ENCODE peak calls at places on chromosomes 2 and 18, in seven cellular contexts. F is H1, M is mesendoderm, B is trophoblast cell, C is mesenchymal stem cell, O is IMR-90, G is neuronal stem cell. P is an unnamed sample.

GRCh38 chr2:215422676-215423075 is 13.2 kb downstream of the FN1 start:
- DNase-seq in C (no peak), G (no peak), B (no peak), O (no peak), M (no peak), F (no peak), P (no peak)

GRCh38 chr2:149420053-149420963 is 89.9 kb downstream of the LYPD6 start:
- DNase-seq in G (no peak), F (no peak), O (no peak), C (peak; percentile 56), M (no peak), B (no peak), P (no peak)

GRCh38 chr2:101476605-101477208 is 1.8 kb upstream of the RFX8 start:
- DNase-seq in G (no peak), F (no peak), C (no peak), M (no peak), B (no peak), O (peak; percentile 24), P (no peak)

GRCh38 chr2:5673148-5673860 is 18.9 kb upstream of the SOX11 start:
- DNase-seq in O (no peak), B (no peak), C (no peak), G (no peak), M (peak; percentile 33), F (no peak), P (peak; percentile 58)

GRCh38 chr2:196404276-196404675 is 232.9 kb upstream of the STK17B start:
- DNase-seq in B (no peak), F (no peak), C (no peak), M (no peak), G (no peak), O (no peak), P (no peak)

GRCh38 chr2:205706769-205707375 is 24.6 kb downstream of the NRP2 start:
- DNase-seq in B (peak; percentile 39), G (no peak), F (no peak), M (peak; percentile 35), C (peak; percentile 97), O (peak; percentile 97), P (no peak)

GRCh38 chr18:78092901-78093300 is 843.3 kb downstream of the GALR1 start:
- DNase-seq in M (no peak), G (no peak), F (no peak), O (no peak), B (no peak), C (no peak), P (no peak)

GRCh38 chr18:9701604-9702324 is 6.3 kb upstream of the RAB31 start:
- DNase-seq in G (no peak), F (no peak), M (no peak), B (peak; percentile 38), C (no peak), O (no peak), P (no peak)

GRCh38 chr18:63452273-63452672 is 24.5 kb upstream of the SERPINB5 start:
- DNase-seq in O (no peak), M (no peak), C (no peak), F (no peak), B (no peak), G (no peak), P (no peak)

GRCh38 chr2:161165266-161165665 is 5.0 kb downstream of the TANK start:
- DNase-seq in B (peak; percentile 62), G (no peak), F (no peak), C (peak; percentile 28), O (peak; percentile 72), M (no peak), P (no peak)

GRCh38 chr18:48767090-48767670 is 183.6 kb downstream of the SMAD7 start:
- DNase-seq in M (peak; percentile 81), G (no peak), C (peak; percentile 94), B (peak; percentile 70), O (peak; percentile 45), F (no peak), P (no peak)

GRCh38 chr2:26612522-26613240 is 28.5 kb downstream of the CIB4 start:
- DNase-seq in O (no peak), C (no peak), M (no peak), B (peak; percentile 82), F (no peak), G (no peak), P (no peak)

GRCh38 chr2:206611191-206611590 is 31.1 kb upstream of the FAM237A start:
- DNase-seq in F (no peak), M (no peak), C (no peak), G (no peak), B (no peak), O (no peak), P (no peak)

GRCh38 chr2:46486441-46486840 is 7.1 kb downstream of the TMEM247 start:
- DNase-seq in O (no peak), F (no peak), M (no peak), B (no peak), C (no peak), G (no peak), P (no peak)

GRCh38 chr2:240433973-240434727 is 1.3 kb upstream of the GPC1 start:
- DNase-seq in G (no peak), M (no peak), B (peak; percentile 52), F (no peak), O (peak; percentile 98), C (peak; percentile 91), P (peak; percentile 24)

GRCh38 chr2:175175320-175175719 is 6.2 kb downstream of the ATP5MC3 start:
- DNase-seq in G (no peak), M (no peak), B (no peak), F (no peak), C (no peak), O (no peak), P (no peak)
- H4K8ac ChIP-seq in G (no peak overlapping the region), M (no peak overlapping the region), B (no peak overlapping the region), F (no peak overlapping the region), C (no peak overlapping the region), O (no peak overlapping the region), P (no peak overlapping the region)

DNA sequence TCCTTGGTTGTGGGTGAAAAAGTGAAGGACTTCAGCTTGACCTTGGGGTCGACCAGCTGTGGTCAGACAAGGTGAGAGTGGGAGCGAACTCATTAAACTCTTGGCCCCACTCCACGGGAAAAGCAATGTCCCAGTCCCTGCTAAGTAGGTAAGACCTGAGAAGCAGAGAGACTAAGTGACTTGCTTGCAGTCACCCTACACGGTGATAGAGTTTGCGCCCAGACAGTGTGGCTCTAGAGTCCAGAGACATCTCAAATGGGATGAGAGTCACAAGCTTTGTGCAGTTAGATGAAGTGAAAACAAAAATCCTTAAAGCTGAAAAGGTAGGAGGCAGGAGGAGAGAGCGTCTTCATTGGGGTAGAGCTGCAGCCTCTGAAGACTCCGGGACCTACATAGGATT is 55.9 kb upstream of the ZNF236 start:
- DNase-seq in G (no peak), M (no peak), B (no peak), O (no peak), F (no peak), C (no peak), P (no peak)
- H4K8ac ChIP-seq in G (peak overlapping the region; percentile 45), M (no peak overlapping the region), B (no peak overlapping the region), O (no peak overlapping the region), F (no peak overlapping the region), C (no peak overlapping the region), P (no peak overlapping the region)

GRCh38 chr2:170991398-170992185 is 62.5 kb downstream of the GORASP2 start:
- DNase-seq in B (no peak), M (no peak), G (no peak), F (no peak), C (no peak), O (no peak), P (no peak)

GRCh38 chr2:170984079-170984478 is 55.0 kb downstream of the GORASP2 start:
- DNase-seq in O (no peak), M (peak; percentile 69), C (no peak), G (no peak), B (peak; percentile 44), F (no peak), P (no peak)

GRCh38 chr2:170985407-170985806 is 56.4 kb downstream of the GORASP2 start:
- DNase-seq in O (no peak), B (no peak), F (no peak), G (no peak), C (no peak), M (no peak), P (no peak)

GRCh38 chr2:170986566-170987258 is 57.7 kb downstream of the GORASP2 start:
- DNase-seq in B (no peak), C (no peak), F (no peak), M (no peak), G (no peak), O (no peak), P (no peak)
- H4K8ac ChIP-seq in B (no peak overlapping the region), C (no peak overlapping the region), F (no peak overlapping the region), M (no peak overlapping the region), G (no peak overlapping the region), O (no peak overlapping the region), P (no peak overlapping the region)

GRCh38 chr2:53905396-53905795 is 45.6 kb upstream of the GPR75 start:
- DNase-seq in O (no peak), G (no peak), M (no peak), B (peak; percentile 73), F (no peak), C (no peak), P (no peak)
- H4K8ac ChIP-seq in O (no peak overlapping the region), G (no peak overlapping the region), M (no peak overlapping the region), B (no peak overlapping the region), F (no peak overlapping the region), C (no peak overlapping the region), P (no peak overlapping the region)

GRCh38 chr2:15412309-15412708 is 148.8 kb downstream of the NBAS start:
- DNase-seq in G (no peak), C (no peak), M (no peak), O (no peak), F (no peak), B (peak; percentile 9), P (no peak)
- H4K8ac ChIP-seq in G (no peak overlapping the region), C (no peak overlapping the region), M (no peak overlapping the region), O (no peak overlapping the region), F (no peak overlapping the region), B (no peak overlapping the region), P (no peak overlapping the region)

DNA sequence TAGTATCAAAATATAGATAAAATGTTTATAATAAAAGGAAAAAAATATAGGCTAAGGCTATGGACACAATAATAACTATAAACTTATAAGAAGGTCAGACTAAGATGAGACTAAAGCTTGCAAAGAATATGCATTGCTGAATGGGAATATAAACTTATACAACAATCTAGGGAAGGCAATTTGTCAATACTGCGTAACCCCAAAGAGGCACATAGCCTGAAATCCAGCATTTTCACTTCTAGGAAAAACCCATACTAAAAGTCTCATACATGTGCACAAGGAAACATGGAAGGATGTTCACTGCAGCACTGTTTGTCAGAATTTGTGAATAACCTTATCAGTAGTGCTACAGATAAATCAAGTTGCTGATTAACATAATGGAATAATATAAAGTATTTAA is 45.5 kb downstream of the FANCL start:
- DNase-seq in O (peak; percentile 23), C (peak; percentile 27), M (no peak), F (no peak), G (no peak), B (no peak), P (no peak)
- H4K8ac ChIP-seq in O (no peak overlapping the region), C (no peak overlapping the region), M (no peak overlapping the region), F (no peak overlapping the region), G (no peak overlapping the region), B (no peak overlapping the region), P (no peak overlapping the region)